ENCODE peak calls at places on chromosomes 16 and 17, in five cellular contexts. One of them, this sample, is unnamed.

GRCh38 chr17:38609280-38610031 is 3.7 kb upstream of the SRCIN1 start:
- DNase-seq in heart left ventricle: no peak
- DNase-seq in caudate nucleus: no peak
- DNase-seq in CD4-positive, alpha-beta T cell: no peak
- DNase-seq in ACHN: no peak
- DNase-seq in this sample: no peak

GRCh38 chr16:80384862-80385261 is 155.9 kb upstream of the DYNLRB2 start:
- DNase-seq in heart left ventricle: no peak
- DNase-seq in caudate nucleus: no peak
- DNase-seq in CD4-positive, alpha-beta T cell: no peak
- DNase-seq in ACHN: no peak
- DNase-seq in this sample: no peak

GRCh38 chr16:25735645-25736044 is 43.9 kb downstream of the HS3ST4 start:
- DNase-seq in heart left ventricle: no peak
- DNase-seq in caudate nucleus: no peak
- DNase-seq in CD4-positive, alpha-beta T cell: no peak
- DNase-seq in ACHN: no peak
- DNase-seq in this sample: no peak

GRCh38 chr16:89918453-89919347 is at the start of gene MC1R:
- DNase-seq in heart left ventricle: no peak
- DNase-seq in caudate nucleus: no peak
- DNase-seq in CD4-positive, alpha-beta T cell: no peak
- DNase-seq in ACHN: peak
- DNase-seq in this sample: no peak

GRCh38 chr16:3971261-3971660 is 90.7 kb upstream of the CREBBP start:
- DNase-seq in heart left ventricle: no peak
- DNase-seq in caudate nucleus: no peak
- DNase-seq in CD4-positive, alpha-beta T cell: no peak
- DNase-seq in ACHN: no peak
- DNase-seq in this sample: no peak

GRCh38 chr17:44084131-44084538 is 13.6 kb downstream of the G6PC3 start:
- DNase-seq in heart left ventricle: no peak
- DNase-seq in caudate nucleus: no peak
- DNase-seq in CD4-positive, alpha-beta T cell: no peak
- DNase-seq in ACHN: peak
- DNase-seq in this sample: no peak

GRCh38 chr17:7047566-7047965 is 3.7 kb upstream of the SLC16A11 start:
- DNase-seq in heart left ventricle: no peak
- DNase-seq in caudate nucleus: no peak
- DNase-seq in CD4-positive, alpha-beta T cell: no peak
- DNase-seq in ACHN: no peak
- DNase-seq in this sample: no peak

GRCh38 chr16:4313563-4314531 is 2.0 kb upstream of the GLIS2 start:
- DNase-seq in heart left ventricle: no peak
- DNase-seq in caudate nucleus: no peak
- DNase-seq in CD4-positive, alpha-beta T cell: no peak
- DNase-seq in ACHN: peak
- DNase-seq in this sample: no peak

GRCh38 chr16:66740010-66740409 is 11.4 kb downstream of the DYNC1LI2 start:
- DNase-seq in heart left ventricle: no peak
- DNase-seq in caudate nucleus: no peak
- DNase-seq in CD4-positive, alpha-beta T cell: peak
- DNase-seq in ACHN: peak
- DNase-seq in this sample: no peak

GRCh38 chr16:3776316-3776715 is 59.0 kb upstream of the TRAP1 start:
- DNase-seq in heart left ventricle: no peak
- DNase-seq in caudate nucleus: no peak
- DNase-seq in CD4-positive, alpha-beta T cell: no peak
- DNase-seq in ACHN: no peak
- DNase-seq in this sample: no peak

GRCh38 chr17:70984873-70985272 is 815.5 kb downstream of the KCNJ2 start:
- DNase-seq in heart left ventricle: no peak
- DNase-seq in caudate nucleus: no peak
- DNase-seq in CD4-positive, alpha-beta T cell: no peak
- DNase-seq in ACHN: no peak
- DNase-seq in this sample: no peak

GRCh38 chr16:27860091-27860490 is 203.4 kb downstream of the GSG1L start:
- DNase-seq in heart left ventricle: no peak
- DNase-seq in caudate nucleus: no peak
- DNase-seq in CD4-positive, alpha-beta T cell: no peak
- DNase-seq in ACHN: no peak
- DNase-seq in this sample: no peak

GRCh38 chr17:64066709-64067108 is 46.3 kb upstream of the ICAM2 start:
- DNase-seq in heart left ventricle: no peak
- DNase-seq in caudate nucleus: no peak
- DNase-seq in CD4-positive, alpha-beta T cell: peak
- DNase-seq in ACHN: no peak
- DNase-seq in this sample: no peak

GRCh38 chr16:83162791-83163190 is 536.0 kb downstream of the CDH13 start:
- DNase-seq in heart left ventricle: no peak
- DNase-seq in caudate nucleus: no peak
- DNase-seq in CD4-positive, alpha-beta T cell: no peak
- DNase-seq in ACHN: no peak
- DNase-seq in this sample: no peak

GRCh38 chr16:23496826-23497542 is 13.3 kb downstream of the GGA2 start:
- DNase-seq in heart left ventricle: peak
- DNase-seq in caudate nucleus: no peak
- DNase-seq in CD4-positive, alpha-beta T cell: no peak
- DNase-seq in ACHN: peak
- DNase-seq in this sample: no peak

GRCh38 chr16:69176033-69176780 is 10.8 kb upstream of the SNTB2 start:
- DNase-seq in heart left ventricle: no peak
- DNase-seq in caudate nucleus: no peak
- DNase-seq in CD4-positive, alpha-beta T cell: no peak
- DNase-seq in ACHN: no peak
- DNase-seq in this sample: no peak

GRCh38 chr17:75720656-75721462 is at the start of gene ITGB4:
- DNase-seq in heart left ventricle: no peak
- DNase-seq in caudate nucleus: no peak
- DNase-seq in CD4-positive, alpha-beta T cell: peak
- DNase-seq in ACHN: peak
- DNase-seq in this sample: peak